ENCODE peak calls at places on chromosomes 16 and 17, in nine cellular contexts. One of them, this sample, is unnamed. For H3K4me1, the result is how much of the 10 kb centered on the place peaks cover.

GRCh38 chr17:2947588-2947950 is 115.8 kb downstream of the OR1D5 start:
- DNase-seq in lower lobe of right lung: peak
- DNase-seq in endodermal cell: peak
- DNase-seq in fibroblast of lung: no peak
- DNase-seq in GM23248: no peak
- DNase-seq in stomach: no peak
- DNase-seq in upper lobe of left lung: no peak
- DNase-seq in vagina: no peak
- DNase-seq in left ventricle myocardium inferior: no peak
- DNase-seq in this sample: no peak

GRCh38 chr16:56331915-56332314 is 93.4 kb downstream of the AMFR start:
- DNase-seq in fibroblast of lung: no peak
- DNase-seq in GM23248: no peak
- DNase-seq in vagina: no peak
- DNase-seq in stomach: no peak
- DNase-seq in upper lobe of left lung: no peak
- DNase-seq in left ventricle myocardium inferior: no peak
- DNase-seq in lower lobe of right lung: no peak
- DNase-seq in endodermal cell: no peak
- DNase-seq in this sample: no peak

GRCh38 chr17:77328823-77329740 is 188.3 kb downstream of the SEC14L1 start:
- DNase-seq in GM23248: no peak
- DNase-seq in stomach: peak
- DNase-seq in upper lobe of left lung: no peak
- DNase-seq in vagina: peak
- DNase-seq in lower lobe of right lung: peak
- DNase-seq in left ventricle myocardium inferior: no peak
- DNase-seq in endodermal cell: peak
- DNase-seq in fibroblast of lung: no peak
- DNase-seq in this sample: no peak

GRCh38 chr16:53955221-53955875 is 251.4 kb downstream of the FTO start:
- DNase-seq in endodermal cell: no peak
- DNase-seq in vagina: no peak
- DNase-seq in fibroblast of lung: no peak
- DNase-seq in lower lobe of right lung: no peak
- DNase-seq in GM23248: no peak
- DNase-seq in left ventricle myocardium inferior: no peak
- DNase-seq in stomach: no peak
- DNase-seq in upper lobe of left lung: no peak
- DNase-seq in this sample: no peak

GRCh38 chr17:61479493-61480413 is 27.5 kb downstream of the TBX4 start:
- DNase-seq in vagina: no peak
- DNase-seq in lower lobe of right lung: peak
- DNase-seq in fibroblast of lung: no peak
- DNase-seq in stomach: no peak
- DNase-seq in upper lobe of left lung: no peak
- DNase-seq in GM23248: no peak
- DNase-seq in left ventricle myocardium inferior: no peak
- DNase-seq in endodermal cell: peak
- DNase-seq in this sample: no peak

GRCh38 chr17:63847525-63848249 is 5.2 kb upstream of the SMARCD2 start:
- DNase-seq in left ventricle myocardium inferior: no peak
- DNase-seq in stomach: no peak
- DNase-seq in upper lobe of left lung: no peak
- DNase-seq in endodermal cell: no peak
- DNase-seq in lower lobe of right lung: no peak
- DNase-seq in fibroblast of lung: no peak
- DNase-seq in vagina: no peak
- DNase-seq in GM23248: no peak
- DNase-seq in this sample: no peak

GRCh38 chr17:55693244-55694216 is 29.1 kb downstream of the TMEM100 start:
- DNase-seq in upper lobe of left lung: no peak
- DNase-seq in GM23248: peak
- DNase-seq in vagina: no peak
- DNase-seq in lower lobe of right lung: no peak
- DNase-seq in stomach: peak
- DNase-seq in endodermal cell: no peak
- DNase-seq in fibroblast of lung: no peak
- DNase-seq in left ventricle myocardium inferior: peak
- DNase-seq in this sample: no peak

GRCh38 chr16:31487720-31488629 is 5.1 kb downstream of the SLC5A2 start:
- DNase-seq in lower lobe of right lung: peak
- DNase-seq in stomach: peak
- DNase-seq in GM23248: peak
- DNase-seq in upper lobe of left lung: peak
- DNase-seq in left ventricle myocardium inferior: peak
- DNase-seq in endodermal cell: peak
- DNase-seq in fibroblast of lung: peak
- DNase-seq in vagina: no peak
- DNase-seq in this sample: peak

GRCh38 chr16:69039333-69039941 is 66.0 kb upstream of the HAS3 start:
- DNase-seq in endodermal cell: no peak
- DNase-seq in stomach: no peak
- DNase-seq in fibroblast of lung: peak
- DNase-seq in left ventricle myocardium inferior: no peak
- DNase-seq in upper lobe of left lung: no peak
- DNase-seq in lower lobe of right lung: no peak
- DNase-seq in vagina: no peak
- DNase-seq in GM23248: no peak
- DNase-seq in this sample: no peak

GRCh38 chr16:19757762-19758595 is 39.9 kb downstream of the IQCK start:
- DNase-seq in GM23248: no peak
- DNase-seq in left ventricle myocardium inferior: no peak
- DNase-seq in lower lobe of right lung: no peak
- DNase-seq in vagina: no peak
- DNase-seq in fibroblast of lung: peak
- DNase-seq in upper lobe of left lung: no peak
- DNase-seq in stomach: no peak
- DNase-seq in endodermal cell: no peak
- DNase-seq in this sample: no peak

GRCh38 chr16:31077024-31077423 is 2.8 kb downstream of the ZNF646 start:
- DNase-seq in vagina: no peak
- DNase-seq in fibroblast of lung: no peak
- DNase-seq in stomach: no peak
- DNase-seq in lower lobe of right lung: no peak
- DNase-seq in GM23248: no peak
- DNase-seq in upper lobe of left lung: no peak
- DNase-seq in endodermal cell: no peak
- DNase-seq in left ventricle myocardium inferior: no peak
- DNase-seq in this sample: no peak

GRCh38 chr17:56608941-56609340 is 15.4 kb downstream of the NOG start:
- DNase-seq in fibroblast of lung: no peak
- DNase-seq in upper lobe of left lung: no peak
- DNase-seq in endodermal cell: no peak
- DNase-seq in lower lobe of right lung: no peak
- DNase-seq in GM23248: no peak
- DNase-seq in left ventricle myocardium inferior: no peak
- DNase-seq in stomach: no peak
- DNase-seq in vagina: no peak
- DNase-seq in this sample: no peak

GRCh38 chr16:83792391-83792790 is 15.4 kb upstream of the HSBP1 start:
- DNase-seq in vagina: no peak
- DNase-seq in fibroblast of lung: no peak
- DNase-seq in upper lobe of left lung: no peak
- DNase-seq in left ventricle myocardium inferior: no peak
- DNase-seq in GM23248: no peak
- DNase-seq in lower lobe of right lung: no peak
- DNase-seq in endodermal cell: no peak
- DNase-seq in stomach: no peak
- DNase-seq in this sample: no peak

GRCh38 chr16:15765880-15766279 is 90.9 kb downstream of the MYH11 start:
- DNase-seq in upper lobe of left lung: no peak
- DNase-seq in stomach: no peak
- DNase-seq in lower lobe of right lung: no peak
- DNase-seq in vagina: no peak
- DNase-seq in GM23248: peak
- DNase-seq in endodermal cell: peak
- DNase-seq in left ventricle myocardium inferior: no peak
- DNase-seq in fibroblast of lung: no peak
- DNase-seq in this sample: no peak

GRCh38 chr16:85612191-85612800 is 826 bp upstream of the GSE1 start:
- DNase-seq in GM23248: peak
- DNase-seq in left ventricle myocardium inferior: peak
- DNase-seq in stomach: peak
- DNase-seq in vagina: no peak
- DNase-seq in upper lobe of left lung: peak
- DNase-seq in endodermal cell: peak
- DNase-seq in fibroblast of lung: peak
- DNase-seq in lower lobe of right lung: peak
- DNase-seq in this sample: peak

GRCh38 chr17:21245703-21246102 is 7.5 kb downstream of the NATD1 start:
- DNase-seq in upper lobe of left lung: no peak
- DNase-seq in left ventricle myocardium inferior: no peak
- DNase-seq in GM23248: no peak
- DNase-seq in endodermal cell: peak
- DNase-seq in fibroblast of lung: no peak
- DNase-seq in vagina: no peak
- DNase-seq in lower lobe of right lung: no peak
- DNase-seq in stomach: no peak
- DNase-seq in this sample: no peak

GRCh38 chr17:57487552-57487951 is 231.2 kb downstream of the MSI2 start:
- DNase-seq in fibroblast of lung: no peak
- DNase-seq in endodermal cell: no peak
- DNase-seq in left ventricle myocardium inferior: no peak
- DNase-seq in GM23248: no peak
- DNase-seq in upper lobe of left lung: no peak
- DNase-seq in vagina: no peak
- DNase-seq in stomach: no peak
- DNase-seq in lower lobe of right lung: no peak
- DNase-seq in this sample: no peak

GRCh38 chr17:8137645-8138342 is 13.9 kb upstream of the HES7 start:
- DNase-seq in left ventricle myocardium inferior: no peak
- DNase-seq in vagina: no peak
- DNase-seq in endodermal cell: no peak
- DNase-seq in fibroblast of lung: no peak
- DNase-seq in lower lobe of right lung: no peak
- DNase-seq in upper lobe of left lung: no peak
- DNase-seq in GM23248: no peak
- DNase-seq in stomach: no peak
- DNase-seq in this sample: no peak

GRCh38 chr17:67422887-67423286 is 45.8 kb downstream of the PITPNC1 start:
- DNase-seq in endodermal cell: no peak
- DNase-seq in stomach: no peak
- DNase-seq in lower lobe of right lung: no peak
- DNase-seq in upper lobe of left lung: no peak
- DNase-seq in vagina: no peak
- DNase-seq in fibroblast of lung: peak
- DNase-seq in GM23248: no peak
- DNase-seq in left ventricle myocardium inferior: no peak
- DNase-seq in this sample: no peak
- H3K4me1 ChIP-seq in endodermal cell: under half
- H3K4me1 ChIP-seq in stomach: under half
- H3K4me1 ChIP-seq in lower lobe of right lung: under half
- H3K4me1 ChIP-seq in upper lobe of left lung: under half
- H3K4me1 ChIP-seq in vagina: under half
- H3K4me1 ChIP-seq in fibroblast of lung: under half
- H3K4me1 ChIP-seq in GM23248: under half
- H3K4me1 ChIP-seq in left ventricle myocardium inferior: under half
- H3K4me1 ChIP-seq in this sample: under half

DNA sequence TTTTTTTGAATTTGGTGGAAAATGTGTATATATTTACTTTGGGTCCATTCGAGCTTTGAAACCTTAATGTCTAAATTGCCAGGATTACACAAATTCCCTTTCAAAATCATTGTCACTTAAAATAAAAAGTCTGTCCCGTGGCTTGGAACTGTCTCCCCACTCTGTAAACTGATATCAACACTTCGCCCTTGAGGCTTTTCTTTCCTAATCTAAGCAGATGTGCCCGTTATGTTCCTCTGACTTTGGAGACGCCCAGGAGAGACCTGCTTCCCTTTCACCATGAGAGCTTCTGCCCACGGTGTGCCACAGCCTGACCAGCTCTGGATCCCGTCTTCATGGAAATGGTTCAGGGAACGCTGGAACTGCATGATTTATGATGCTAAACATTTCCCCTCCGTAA is 151.3 kb downstream of the C16orf95 start:
- DNase-seq in vagina: no peak
- DNase-seq in stomach: no peak
- DNase-seq in lower lobe of right lung: no peak
- DNase-seq in upper lobe of left lung: no peak
- DNase-seq in fibroblast of lung: no peak
- DNase-seq in left ventricle myocardium inferior: no peak
- DNase-seq in GM23248: no peak
- DNase-seq in endodermal cell: no peak
- DNase-seq in this sample: no peak
- H3K27ac ChIP-seq in vagina: no peak
- H3K27ac ChIP-seq in stomach: no peak
- H3K27ac ChIP-seq in lower lobe of right lung: no peak
- H3K27ac ChIP-seq in upper lobe of left lung: no peak
- H3K27ac ChIP-seq in fibroblast of lung: no peak
- H3K27ac ChIP-seq in left ventricle myocardium inferior: no peak
- H3K27ac ChIP-seq in GM23248: no peak
- H3K27ac ChIP-seq in endodermal cell: no peak
- H3K27ac ChIP-seq in this sample: no peak

GRCh38 chr17:74890554-74890953 is 2.9 kb downstream of the FADS6 start:
- DNase-seq in GM23248: no peak
- DNase-seq in lower lobe of right lung: no peak
- DNase-seq in left ventricle myocardium inferior: no peak
- DNase-seq in vagina: no peak
- DNase-seq in stomach: no peak
- DNase-seq in endodermal cell: no peak
- DNase-seq in fibroblast of lung: no peak
- DNase-seq in upper lobe of left lung: no peak
- DNase-seq in this sample: no peak

GRCh38 chr17:74892974-74893911 is at the start of gene FADS6:
- DNase-seq in endodermal cell: peak
- DNase-seq in stomach: no peak
- DNase-seq in left ventricle myocardium inferior: no peak
- DNase-seq in GM23248: peak
- DNase-seq in lower lobe of right lung: no peak
- DNase-seq in fibroblast of lung: no peak
- DNase-seq in vagina: no peak
- DNase-seq in upper lobe of left lung: peak
- DNase-seq in this sample: no peak

GRCh38 chr17:74892013-74892841 is 1.2 kb downstream of the FADS6 start:
- DNase-seq in endodermal cell: peak
- DNase-seq in upper lobe of left lung: no peak
- DNase-seq in lower lobe of right lung: no peak
- DNase-seq in fibroblast of lung: no peak
- DNase-seq in GM23248: no peak
- DNase-seq in vagina: no peak
- DNase-seq in stomach: no peak
- DNase-seq in left ventricle myocardium inferior: no peak
- DNase-seq in this sample: no peak

GRCh38 chr17:74898376-74898946 is 5.0 kb upstream of the FADS6 start:
- DNase-seq in endodermal cell: no peak
- DNase-seq in stomach: no peak
- DNase-seq in fibroblast of lung: no peak
- DNase-seq in vagina: no peak
- DNase-seq in GM23248: no peak
- DNase-seq in upper lobe of left lung: no peak
- DNase-seq in lower lobe of right lung: no peak
- DNase-seq in left ventricle myocardium inferior: no peak
- DNase-seq in this sample: no peak

GRCh38 chr17:74893936-74894671 is 671 bp upstream of the FADS6 start:
- DNase-seq in stomach: no peak
- DNase-seq in fibroblast of lung: no peak
- DNase-seq in GM23248: no peak
- DNase-seq in upper lobe of left lung: no peak
- DNase-seq in vagina: no peak
- DNase-seq in lower lobe of right lung: no peak
- DNase-seq in left ventricle myocardium inferior: no peak
- DNase-seq in endodermal cell: peak
- DNase-seq in this sample: no peak
- H3K4me3 ChIP-seq in stomach: peak
- H3K4me3 ChIP-seq in fibroblast of lung: no peak
- H3K4me3 ChIP-seq in GM23248: no peak
- H3K4me3 ChIP-seq in upper lobe of left lung: peak
- H3K4me3 ChIP-seq in vagina: peak
- H3K4me3 ChIP-seq in lower lobe of right lung: peak
- H3K4me3 ChIP-seq in left ventricle myocardium inferior: peak
- H3K4me3 ChIP-seq in endodermal cell: peak
- H3K4me3 ChIP-seq in this sample: no peak

GRCh38 chr17:18318771-18319450 is 3.8 kb downstream of the SMCR8 start:
- DNase-seq in vagina: no peak
- DNase-seq in fibroblast of lung: no peak
- DNase-seq in endodermal cell: peak
- DNase-seq in stomach: no peak
- DNase-seq in GM23248: peak
- DNase-seq in lower lobe of right lung: no peak
- DNase-seq in left ventricle myocardium inferior: no peak
- DNase-seq in upper lobe of left lung: no peak
- DNase-seq in this sample: no peak
- H3K4me1 ChIP-seq in vagina: half or more
- H3K4me1 ChIP-seq in fibroblast of lung: under half
- H3K4me1 ChIP-seq in endodermal cell: under half
- H3K4me1 ChIP-seq in stomach: half or more
- H3K4me1 ChIP-seq in GM23248: under half
- H3K4me1 ChIP-seq in lower lobe of right lung: half or more
- H3K4me1 ChIP-seq in left ventricle myocardium inferior: half or more
- H3K4me1 ChIP-seq in upper lobe of left lung: under half
- H3K4me1 ChIP-seq in this sample: under half